ENCODE peak calls at places on chromosomes 2 and 18, in seven cellular contexts. E, H, R, Y, K, A and X are unnamed samples. For H3K36me3, the result is how much of the 10 kb centered on the place peaks cover.

GRCh38 chr2:98541489-98541888 is 66.8 kb downstream of the COA5 start:
- DNase-seq in E (no peak), H (no peak), R (no peak), Y (no peak), K (no peak), A (no peak), X (no peak)

GRCh38 chr2:2754940-2755339 is 423.9 kb upstream of the MYT1L start:
- DNase-seq in E (no peak), H (no peak), R (no peak), Y (no peak), K (no peak), A (no peak), X (no peak)

GRCh38 chr2:217804338-217804737 is 198.5 kb downstream of the TNS1 start:
- DNase-seq in E (no peak), H (no peak), R (no peak), Y (no peak), K (no peak), A (no peak), X (peak)

GRCh38 chr2:212157011-212157410 is 381.6 kb downstream of the ERBB4 start:
- DNase-seq in E (no peak), H (no peak), R (no peak), Y (peak), K (no peak), A (no peak), X (no peak)

GRCh38 chr18:39801848-39802247 is 2153.2 kb upstream of the PIK3C3 start:
- DNase-seq in E (no peak), H (no peak), R (no peak), Y (no peak), K (no peak), A (no peak), X (no peak)

GRCh38 chr18:70420151-70420898 is 131.5 kb downstream of the SOCS6 start:
- DNase-seq in E (no peak), H (no peak), R (no peak), Y (peak), K (no peak), A (peak), X (no peak)

GRCh38 chr2:195322324-195322723 is 334.7 kb upstream of the SLC39A10 start:
- DNase-seq in E (no peak), H (no peak), R (peak), Y (no peak), K (peak), A (no peak), X (peak)

GRCh38 chr2:231530099-231531085 is at the start of gene NMUR1:
- DNase-seq in E (peak), H (peak), R (peak), Y (no peak), K (peak), A (no peak), X (peak)

GRCh38 chr18:76052196-76052595 is 442.8 kb downstream of the ZNF516 start:
- DNase-seq in E (no peak), H (no peak), R (no peak), Y (no peak), K (no peak), A (no peak), X (no peak)

GRCh38 chr18:58733866-58734265 is 62.6 kb downstream of the MALT1 start:
- DNase-seq in E (no peak), H (no peak), R (no peak), Y (no peak), K (no peak), A (no peak), X (no peak)

GRCh38 chr2:184554736-184555135 is 43.6 kb upstream of the ZNF804A start:
- DNase-seq in E (no peak), H (no peak), R (no peak), Y (peak), K (no peak), A (no peak), X (no peak)

GRCh38 chr18:2846638-2847340 is at the start of gene EMILIN2:
- DNase-seq in E (peak), H (peak), R (peak), Y (peak), K (peak), A (no peak), X (peak)
- TF ChIP-seq POLR2A in E (no peak), H (peak), R (no peak), Y (no peak), K (peak), A (no peak), X (peak)

GRCh38 chr2:10574911-10575310 is 114.9 kb downstream of the NOL10 start:
- DNase-seq in E (no peak), H (no peak), R (no peak), Y (no peak), K (no peak), A (no peak), X (no peak)
- H3K36me3 ChIP-seq in E (under half), H (half or more), R (under half), Y (under half), K (under half), A (half or more), X (under half)

GRCh38 chr18:36829362-36830140 is 624 bp downstream of the KIAA1328 start:
- DNase-seq in E (peak), H (no peak), R (no peak), Y (peak), K (no peak), A (peak), X (no peak)

GRCh38 chr18:36831139-36831538 is 2.2 kb downstream of the KIAA1328 start:
- DNase-seq in E (no peak), H (no peak), R (no peak), Y (peak), K (no peak), A (no peak), X (no peak)

GRCh38 chr18:36828157-36828629 is 609 bp downstream of the TPGS2 start:
- DNase-seq in E (peak), H (no peak), R (peak), Y (peak), K (peak), A (peak), X (peak)

GRCh38 chr18:36830141-36830495 is 1.2 kb downstream of the KIAA1328 start:
- DNase-seq in E (no peak), H (no peak), R (no peak), Y (no peak), K (no peak), A (peak), X (no peak)

DNA sequence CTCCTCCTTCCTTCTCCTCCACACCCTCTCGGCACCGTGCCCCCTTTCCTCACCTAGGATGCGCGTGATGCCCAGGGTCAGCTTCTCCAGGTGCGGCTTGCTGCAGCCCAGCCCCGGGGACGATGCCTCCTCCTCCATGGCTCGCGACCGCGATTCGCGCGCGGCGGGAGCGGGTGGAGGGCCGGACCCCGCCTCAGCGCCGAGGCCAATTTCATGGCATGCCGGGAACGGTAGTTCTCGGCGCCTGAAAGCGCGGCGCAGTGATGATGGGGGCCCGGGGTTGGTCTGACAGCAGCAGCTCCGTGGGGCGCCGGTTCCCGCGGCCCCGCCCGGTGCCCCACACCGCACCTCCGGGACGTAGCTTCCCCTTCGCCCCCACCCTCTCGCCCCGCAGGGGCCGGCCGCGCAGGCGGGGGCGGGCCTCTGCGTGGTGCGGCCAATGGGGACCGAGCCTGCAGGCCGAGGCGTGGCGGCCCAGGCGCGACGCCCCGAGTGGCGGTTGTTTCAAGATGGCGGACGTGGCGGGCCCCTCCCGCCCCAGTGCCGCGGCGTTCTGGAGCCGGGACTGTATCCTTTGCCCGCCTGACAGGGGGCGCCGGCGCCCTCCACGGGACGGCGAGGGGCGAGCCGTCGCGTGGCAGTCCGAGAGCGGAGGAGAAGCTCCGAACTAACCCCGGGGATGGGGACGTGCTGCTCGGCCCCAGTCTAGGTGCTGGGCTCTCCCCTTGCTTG is at the start of the genes KIAA1328 and TPGS2:
- DNase-seq in E (peak), H (peak), R (peak), Y (peak), K (peak), A (peak), X (peak)
- TF ChIP-seq POLR2A in E (peak), H (peak), R (peak), Y (peak), K (peak), A (peak), X (peak)

GRCh38 chr18:49483198-49483597 is 3.8 kb downstream of the C18orf32 start:
- DNase-seq in E (no peak), H (no peak), R (no peak), Y (no peak), K (no peak), A (no peak), X (no peak)
- H3K36me3 ChIP-seq in E (under half), H (half or more), R (under half), Y (under half), K (under half), A (under half), X (under half)

GRCh38 chr2:29113891-29114321 is 1.3 kb upstream of the CLIP4 start:
- DNase-seq in E (peak), H (peak), R (no peak), Y (peak), K (peak), A (no peak), X (peak)
- TF ChIP-seq POLR2A in E (no peak), H (no peak), R (no peak), Y (no peak), K (no peak), A (no peak), X (no peak)

GRCh38 chr18:250685-251084 is 17.2 kb downstream of the THOC1 start:
- DNase-seq in E (no peak), H (no peak), R (no peak), Y (peak), K (no peak), A (no peak), X (no peak)
- H3K36me3 ChIP-seq in E (under half), H (half or more), R (under half), Y (under half), K (half or more), A (half or more), X (half or more)